ENCODE peak calls at places on chromosomes 7 and 10, in four cellular contexts. One of them, this sample, is unnamed.

GRCh38 chr10:118926018-118926417 is 103.5 kb upstream of the NANOS1 start:
- DNase-seq in COR-L47: no peak
- DNase-seq in Panc1: no peak
- DNase-seq in heart left ventricle: no peak
- DNase-seq in this sample: no peak

GRCh38 chr10:84308481-84309304 is 19.7 kb upstream of the CCSER2 start:
- DNase-seq in COR-L47: peak; percentile 26
- DNase-seq in Panc1: no peak
- DNase-seq in heart left ventricle: peak; percentile 63
- DNase-seq in this sample: no peak

GRCh38 chr7:139889186-139889871 is 60.3 kb downstream of the TBXAS1 start:
- DNase-seq in COR-L47: no peak
- DNase-seq in Panc1: no peak
- DNase-seq in heart left ventricle: no peak
- DNase-seq in this sample: no peak

GRCh38 chr7:100053201-100053600 is 3.6 kb downstream of the ZSCAN21 start:
- DNase-seq in COR-L47: peak; percentile 84
- DNase-seq in Panc1: peak; percentile 46
- DNase-seq in heart left ventricle: no peak
- DNase-seq in this sample: peak; percentile 32

GRCh38 chr7:84139986-84140729 is 54.4 kb downstream of the SEMA3A start:
- DNase-seq in COR-L47: no peak
- DNase-seq in Panc1: no peak
- DNase-seq in heart left ventricle: no peak
- DNase-seq in this sample: no peak

GRCh38 chr7:16647435-16647960 is 1.5 kb downstream of the BZW2 start:
- DNase-seq in COR-L47: peak; percentile 16
- DNase-seq in Panc1: no peak
- DNase-seq in heart left ventricle: no peak
- DNase-seq in this sample: no peak

GRCh38 chr7:80833289-80834104 is 85.4 kb downstream of the SEMA3C start:
- DNase-seq in COR-L47: no peak
- DNase-seq in Panc1: no peak
- DNase-seq in heart left ventricle: no peak
- DNase-seq in this sample: no peak

GRCh38 chr7:157954901-157955300 is 618.1 kb downstream of the DNAJB6 start:
- DNase-seq in COR-L47: no peak
- DNase-seq in Panc1: no peak
- DNase-seq in heart left ventricle: no peak
- DNase-seq in this sample: no peak

GRCh38 chr7:144158861-144159260 is 24.4 kb upstream of the CTAGE4 start:
- DNase-seq in COR-L47: no peak
- DNase-seq in Panc1: no peak
- DNase-seq in heart left ventricle: no peak
- DNase-seq in this sample: no peak

GRCh38 chr10:119377431-119377830 is 165.1 kb downstream of the RGS10 start:
- DNase-seq in COR-L47: no peak
- DNase-seq in Panc1: no peak
- DNase-seq in heart left ventricle: no peak
- DNase-seq in this sample: no peak

GRCh38 chr7:50562126-50562525 is 3.1 kb downstream of the DDC start:
- DNase-seq in COR-L47: no peak
- DNase-seq in Panc1: no peak
- DNase-seq in heart left ventricle: no peak
- DNase-seq in this sample: no peak

GRCh38 chr10:73935895-73936294 is 25.0 kb downstream of the PLAU start:
- DNase-seq in COR-L47: no peak
- DNase-seq in Panc1: no peak
- DNase-seq in heart left ventricle: no peak
- DNase-seq in this sample: no peak

GRCh38 chr10:43123361-43124093 is 14.7 kb upstream of the CSGALNACT2 start:
- DNase-seq in COR-L47: no peak
- DNase-seq in Panc1: no peak
- DNase-seq in heart left ventricle: peak; percentile 7
- DNase-seq in this sample: no peak

GRCh38 chr10:73537709-73538108 is 41.9 kb upstream of the PPP3CB start:
- DNase-seq in COR-L47: no peak
- DNase-seq in Panc1: no peak
- DNase-seq in heart left ventricle: no peak
- DNase-seq in this sample: no peak